ENCODE peak calls at places on chromosomes 16 and 17, in four cellular contexts. B is activated CD4-positive, alpha-beta T cell treated with anti-CD3 and anti-CD28 coated beads for 48 hours; H is stimulated activated CD8-positive, alpha-beta memory T cell treated with anti-CD3 and anti-CD28 coated beads, Interleukin-15, amount 100 ng/mL, for 1 hour; K is CD14-positive monocyte. R is an unnamed sample.

GRCh38 chr16:49278944-49279725 is 2.5 kb downstream of the CBLN1 start:
- DNase-seq in K (no peak), B (no peak), H (no peak), R (no peak)

GRCh38 chr16:23865853-23866252 is 30.1 kb downstream of the PRKCB start:
- DNase-seq in B (no peak), K (no peak), H (no peak), R (no peak)

GRCh38 chr17:44334315-44335181 is 9.9 kb upstream of the SLC25A39 start:
- DNase-seq in B (no peak), K (no peak), H (no peak), R (no peak)

GRCh38 chr16:49698416-49698815 is 157.5 kb downstream of the ZNF423 start:
- DNase-seq in H (no peak), K (no peak), B (no peak), R (no peak)

GRCh38 chr16:66408181-66409048 is 18.7 kb upstream of the BEAN1 start:
- DNase-seq in K (no peak), B (peak; percentile 49), H (no peak), R (peak; percentile 85)

GRCh38 chr16:65807858-65808257 is 558.6 kb upstream of the CDH5 start:
- DNase-seq in H (no peak), B (no peak), K (no peak), R (no peak)

GRCh38 chr17:34485999-34486398 is 93.4 kb upstream of the TMEM132E start:
- DNase-seq in B (no peak), H (no peak), K (no peak), R (no peak)

GRCh38 chr17:44402564-44403172 is 13.2 kb upstream of the ITGA2B start:
- DNase-seq in H (no peak), K (no peak), B (no peak), R (no peak)

GRCh38 chr16:71479420-71479819 is 9.7 kb downstream of the ZNF19 start:
- DNase-seq in K (no peak), H (no peak), B (no peak), R (peak; percentile 45)

GRCh38 chr16:12531937-12532336 is 271.8 kb downstream of the CPPED1 start:
- DNase-seq in B (peak; percentile 25), H (no peak), K (no peak), R (no peak)

GRCh38 chr16:64089697-64090096 is 1032.2 kb downstream of the CDH11 start:
- DNase-seq in B (no peak), H (no peak), K (no peak), R (peak; percentile 45)

R was measured in RPMI7951.